ENCODE peak calls at places on chromosomes 6 and 20, in seven cellular contexts. O is HFF-Myc, S is adipocyte, Q is colonic mucosa, L is sigmoid colon, R is right atrium auricular region, M is uterus. T is an unnamed sample.
A peak's percentile ranks its signal among the peaks of the same experiment; 100 is the strongest.

GRCh38 chr6:41578714-41579610 is 32.8 kb downstream of the FOXP4 start:
- DNase-seq in R (no peak), M (no peak), L (no peak), O (no peak), Q (peak; percentile 82), S (no peak), T (no peak)

GRCh38 chr6:74050921-74051320 is 354.9 kb downstream of the CD109 start:
- DNase-seq in Q (no peak), M (no peak), O (no peak), L (no peak), S (no peak), R (no peak), T (no peak)

GRCh38 chr6:151847064-151847463 is 39.6 kb downstream of the ESR1 start:
- DNase-seq in L (no peak), O (peak; percentile 32), M (no peak), S (peak; percentile 60), Q (no peak), R (no peak), T (no peak)

GRCh38 chr20:19802492-19803158 is 44.6 kb downstream of the RIN2 start:
- DNase-seq in S (no peak), L (peak; percentile 10), M (no peak), Q (peak; percentile 42), O (no peak), R (no peak), T (peak; percentile 80)

GRCh38 chr6:74568851-74569250 is 637.0 kb downstream of the COL12A1 start:
- DNase-seq in R (no peak), O (no peak), L (no peak), Q (no peak), S (peak; percentile 66), M (no peak), T (no peak)

GRCh38 chr6:70673601-70674000 is 5.9 kb downstream of the SMAP1 start:
- DNase-seq in R (no peak), Q (no peak), M (no peak), L (no peak), O (no peak), S (peak; percentile 60), T (no peak)

GRCh38 chr20:2312876-2313275 is 17.1 kb downstream of the TGM3 start:
- DNase-seq in R (no peak), S (no peak), Q (no peak), M (no peak), L (no peak), O (peak; percentile 16), T (no peak)

GRCh38 chr6:34891296-34891695 is 2.2 kb downstream of the ANKS1A start:
- DNase-seq in M (no peak), O (no peak), L (no peak), S (no peak), R (no peak), Q (no peak), T (no peak)

GRCh38 chr20:34143951-34144350 is 31.9 kb upstream of the EIF2S2 start:
- DNase-seq in M (no peak), Q (no peak), L (no peak), S (no peak), O (no peak), R (no peak), T (no peak)

GRCh38 chr6:34771727-34772126 is 14.4 kb downstream of the SNRPC start:
- DNase-seq in Q (no peak), R (no peak), S (peak; percentile 68), L (no peak), O (no peak), M (no peak), T (no peak)

GRCh38 chr6:82775989-82776388 is 289.7 kb downstream of the UBE3D start:
- DNase-seq in S (no peak), R (no peak), Q (no peak), M (no peak), O (no peak), L (no peak), T (no peak)

GRCh38 chr6:80183019-80183418 is 76.5 kb downstream of the BCKDHB start:
- DNase-seq in S (no peak), R (no peak), Q (no peak), M (no peak), O (no peak), L (no peak), T (no peak)

GRCh38 chr6:39095578-39095977 is 19.4 kb downstream of the SAYSD1 start:
- DNase-seq in O (no peak), S (no peak), R (no peak), Q (no peak), L (no peak), M (no peak), T (no peak)

GRCh38 chr6:27156874-27157460 is 90.5 kb upstream of the PRSS16 start:
- DNase-seq in L (no peak), S (no peak), M (no peak), O (no peak), Q (no peak), R (no peak), T (no peak)

GRCh38 chr6:69796081-69796626 is 656 bp downstream of the LMBRD1 start:
- DNase-seq in L (no peak), O (no peak), R (no peak), M (no peak), Q (peak; percentile 74), S (no peak), T (peak; percentile 45)

GRCh38 chr20:43722153-43722505 is 4.7 kb downstream of the GTSF1L start:
- DNase-seq in S (no peak), O (no peak), R (no peak), M (no peak), L (no peak), Q (no peak), T (no peak)

GRCh38 chr20:43723194-43723593 is 3.6 kb downstream of the GTSF1L start:
- DNase-seq in L (no peak), S (no peak), M (no peak), O (peak; percentile 56), Q (no peak), R (no peak), T (no peak)

GRCh38 chr20:43721097-43721428 is 5.7 kb downstream of the GTSF1L start:
- DNase-seq in L (no peak), O (no peak), R (no peak), M (no peak), Q (no peak), S (no peak), T (no peak)

GRCh38 chr20:43720007-43720406 is 6.8 kb downstream of the GTSF1L start:
- DNase-seq in O (no peak), Q (no peak), S (no peak), R (no peak), M (no peak), L (no peak), T (no peak)

DNA sequence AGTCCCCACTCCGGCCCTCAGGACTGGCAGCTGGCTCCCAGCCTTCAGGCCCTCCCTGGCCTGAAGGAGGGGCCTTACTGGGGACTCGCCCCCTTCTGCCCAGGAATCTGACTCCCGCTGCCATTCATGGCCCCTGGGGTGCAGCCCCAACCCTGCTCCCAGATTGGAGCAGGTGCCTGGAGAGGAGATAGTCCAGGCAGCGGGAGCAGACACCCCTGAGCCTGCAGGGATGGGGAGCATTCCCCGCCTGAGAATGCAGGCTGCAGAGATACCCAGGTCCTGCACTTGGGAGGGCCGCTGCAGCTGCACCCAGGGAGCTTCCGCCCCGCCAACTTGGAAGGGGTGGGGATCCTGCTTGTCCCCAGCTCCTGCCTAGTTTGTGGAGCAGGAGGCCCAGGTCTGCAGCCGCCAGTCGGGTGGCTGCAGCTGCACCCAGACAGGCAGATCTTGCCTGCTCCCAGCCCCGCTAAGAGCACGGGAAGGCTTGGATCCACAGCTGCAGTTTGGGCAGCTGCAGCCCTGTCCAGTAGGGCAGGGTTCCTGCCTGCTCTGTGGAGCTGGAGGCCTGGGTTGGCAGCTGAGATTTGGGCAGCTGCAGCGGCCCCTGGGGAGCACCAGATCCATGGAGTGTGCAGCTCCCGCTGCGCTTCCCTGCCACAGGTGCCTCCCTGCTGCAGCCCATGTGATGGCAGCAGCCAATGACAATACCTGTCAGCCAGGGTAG is 5.2 kb downstream of the GTSF1L start:
- DNase-seq in R (no peak), Q (no peak), S (no peak), M (no peak), O (no peak), L (no peak), T (no peak)
- H3K4me3 ChIP-seq in R (no peak overlapping the region), Q (no peak overlapping the region), S (no peak overlapping the region), M (no peak overlapping the region), O (no peak overlapping the region), L (no peak overlapping the region), T (no peak overlapping the region)

GRCh38 chr6:111564482-111564945 is 41.2 kb downstream of the TRAF3IP2 start:
- DNase-seq in M (peak; percentile 76), R (no peak), L (no peak), O (peak; percentile 57), S (peak; percentile 40), Q (no peak), T (no peak)

GRCh38 chr6:111566222-111566717 is 39.4 kb downstream of the TRAF3IP2 start:
- DNase-seq in L (no peak), O (no peak), M (no peak), Q (no peak), R (no peak), S (no peak), T (no peak)

GRCh38 chr6:111565316-111566221 is 40.1 kb downstream of the TRAF3IP2 start:
- DNase-seq in Q (no peak), S (no peak), O (no peak), M (peak; percentile 82), R (no peak), L (no peak), T (no peak)

GRCh38 chr6:111569951-111570350 is 35.7 kb downstream of the TRAF3IP2 start:
- DNase-seq in O (no peak), R (no peak), L (no peak), Q (no peak), S (no peak), M (no peak), T (no peak)

GRCh38 chr6:111566873-111567517 is 38.7 kb downstream of the TRAF3IP2 start:
- DNase-seq in L (no peak), Q (no peak), M (no peak), O (no peak), S (no peak), R (no peak), T (no peak)
- H3K4me3 ChIP-seq in L (no peak overlapping the region), Q (no peak overlapping the region), M (no peak overlapping the region), O (no peak overlapping the region), S (no peak overlapping the region), R (no peak overlapping the region), T (no peak overlapping the region)

DNA sequence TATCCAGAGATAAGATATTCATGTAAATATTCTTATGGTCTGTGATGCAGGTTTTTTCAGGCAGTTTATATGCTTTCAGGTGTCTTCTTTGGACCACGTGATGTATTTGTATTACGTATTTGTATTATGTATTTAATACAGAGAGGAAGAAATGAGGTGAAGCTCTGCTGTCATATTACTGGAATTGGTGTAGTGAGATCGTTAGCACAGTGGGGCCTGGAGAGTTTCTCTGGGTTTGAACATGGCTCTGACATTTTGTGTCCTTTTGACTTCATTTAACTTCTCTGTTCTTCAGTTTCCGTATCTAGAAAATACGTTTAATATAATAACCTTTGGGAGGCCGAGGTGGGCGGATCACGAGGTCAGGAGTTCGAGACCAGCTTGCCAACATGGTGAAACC is 1.6 kb upstream of the PRIM2 start:
- DNase-seq in M (no peak), L (peak; percentile 48), O (no peak), S (no peak), Q (no peak), R (no peak), T (no peak)
- H3K4me3 ChIP-seq in M (no peak overlapping the region), L (no peak overlapping the region), O (no peak overlapping the region), S (no peak overlapping the region), Q (no peak overlapping the region), R (no peak overlapping the region), T (no peak overlapping the region)

DNA sequence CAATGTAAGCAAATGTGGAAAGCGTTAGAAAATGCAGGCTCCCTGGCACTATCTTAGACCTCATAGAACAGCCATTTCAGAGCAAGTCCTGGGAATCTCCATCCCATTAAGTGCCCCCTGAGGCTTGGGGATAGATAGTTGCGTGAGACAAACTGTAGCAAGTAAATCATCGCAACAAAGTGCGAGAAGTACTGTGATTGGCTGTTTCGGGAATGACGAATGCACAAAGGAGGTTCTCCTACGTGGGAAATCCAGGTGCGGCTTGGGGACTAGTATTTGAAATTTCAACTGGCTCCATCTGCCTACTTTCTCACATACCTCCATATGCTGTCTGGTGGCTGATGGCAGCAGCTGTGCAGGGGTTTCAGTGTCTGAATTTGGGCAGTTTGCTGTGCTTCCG is 84.5 kb downstream of the PLEKHG1 start:
- DNase-seq in R (no peak), O (no peak), Q (no peak), S (no peak), L (no peak), M (no peak), T (no peak)
- H3K4me3 ChIP-seq in R (peak overlapping the region; percentile 34), O (no peak overlapping the region), Q (no peak overlapping the region), S (no peak overlapping the region), L (no peak overlapping the region), M (no peak overlapping the region), T (no peak overlapping the region)